ENCODE peak calls at places on chromosomes 11 and 22, in ten cellular contexts. O is right lobe of liver, V is GM23338, H is mesendoderm, N is neuronal stem cell, L is adrenal gland, M is cardiac muscle cell, X is upper lobe of right lung, J is endothelial cell of umbilical vein, Y is spleen. T is an unnamed sample. For H3K4me1, the result is how much of the 10 kb centered on the place peaks cover.

GRCh38 chr11:77560605-77561004 is 29.1 kb upstream of the AQP11 start:
- DNase-seq in O (no peak), V (no peak), H (peak), N (no peak), L (no peak), M (no peak), X (no peak), J (no peak), Y (no peak), T (no peak)

GRCh38 chr11:87256694-87257340 is 219.1 kb downstream of the TMEM135 start:
- DNase-seq in O (no peak), V (no peak), H (no peak), N (no peak), L (no peak), M (no peak), X (no peak), J (no peak), Y (no peak), T (no peak)

GRCh38 chr11:65885808-65886536 is 2.3 kb downstream of the FIBP start:
- DNase-seq in O (no peak), V (no peak), H (no peak), N (no peak), L (no peak), M (no peak), X (peak), J (no peak), Y (peak), T (no peak)

GRCh38 chr22:43811777-43812148 is 342 bp downstream of the EFCAB6 start:
- DNase-seq in O (no peak), V (peak), H (peak), N (no peak), L (no peak), M (no peak), X (no peak), J (no peak), Y (no peak), T (no peak)

GRCh38 chr11:34316347-34317037 is 41.3 kb downstream of the ABTB2 start:
- DNase-seq in O (no peak), V (no peak), H (no peak), N (no peak), L (no peak), M (no peak), X (no peak), J (no peak), Y (no peak), T (no peak)

GRCh38 chr22:27686534-27686933 is 115.0 kb downstream of the MN1 start:
- DNase-seq in O (no peak), V (no peak), H (no peak), N (no peak), L (peak), M (peak), X (no peak), J (peak), Y (no peak), T (peak)

GRCh38 chr11:72375241-72375640 is 59.1 kb downstream of the CLPB start:
- DNase-seq in O (no peak), V (no peak), H (no peak), N (no peak), L (no peak), M (no peak), X (no peak), J (no peak), Y (no peak), T (no peak)

GRCh38 chr11:45384016-45384415 is 97.9 kb upstream of the SYT13 start:
- DNase-seq in O (no peak), V (no peak), H (no peak), N (no peak), L (no peak), M (no peak), X (peak), J (no peak), Y (no peak), T (no peak)

GRCh38 chr11:122163420-122163819 is 47.4 kb upstream of the BLID start:
- DNase-seq in O (no peak), V (no peak), H (no peak), N (no peak), L (no peak), M (no peak), X (no peak), J (no peak), Y (no peak), T (no peak)

GRCh38 chr22:44229331-44229730 is 48.6 kb downstream of the PARVG start:
- DNase-seq in O (no peak), V (no peak), H (peak), N (no peak), L (no peak), M (no peak), X (no peak), J (no peak), Y (no peak), T (no peak)

GRCh38 chr11:78248903-78249302 is 60.2 kb downstream of the USP35 start:
- DNase-seq in O (no peak), V (no peak), H (no peak), N (no peak), L (no peak), M (no peak), X (no peak), J (no peak), Y (no peak), T (no peak)

GRCh38 chr11:25981998-25982397 is 349.9 kb upstream of the ANO3 start:
- DNase-seq in O (no peak), V (peak), H (peak), N (peak), L (no peak), M (peak), X (no peak), J (peak), Y (no peak), T (peak)

GRCh38 chr22:22460635-22461034 is 47.9 kb downstream of the ZNF280B start:
- DNase-seq in O (no peak), V (peak), H (peak), N (no peak), L (no peak), M (no peak), X (no peak), J (peak), Y (no peak), T (no peak)

GRCh38 chr22:24094966-24095365 is 83.9 kb downstream of the CABIN1 start:
- DNase-seq in O (peak), V (no peak), H (no peak), N (no peak), L (no peak), M (no peak), X (peak), J (no peak), Y (peak), T (no peak)

GRCh38 chr11:6794637-6795036 is 4.9 kb downstream of the OR6A2 start:
- DNase-seq in O (no peak), V (no peak), H (no peak), N (no peak), L (no peak), M (no peak), X (no peak), J (no peak), Y (no peak), T (no peak)

GRCh38 chr22:39522567-39523300 is 2.4 kb downstream of the ATF4 start:
- DNase-seq in O (no peak), V (no peak), H (no peak), N (no peak), L (no peak), M (peak), X (no peak), J (peak), Y (peak), T (peak)

GRCh38 chr11:86247608-86248007 is 3.1 kb downstream of the EED start:
- DNase-seq in O (no peak), V (no peak), H (no peak), N (no peak), L (no peak), M (no peak), X (no peak), J (no peak), Y (no peak), T (no peak)

GRCh38 chr22:42693763-42694683 is 26.6 kb downstream of the A4GALT start:
- DNase-seq in O (no peak), V (no peak), H (no peak), N (no peak), L (no peak), M (no peak), X (no peak), J (no peak), Y (no peak), T (peak)

GRCh38 chr22:42697542-42698013 is 23.1 kb downstream of the A4GALT start:
- DNase-seq in O (no peak), V (no peak), H (peak), N (no peak), L (no peak), M (peak), X (no peak), J (peak), Y (no peak), T (no peak)

GRCh38 chr22:42695294-42695693 is 25.4 kb downstream of the A4GALT start:
- DNase-seq in O (no peak), V (no peak), H (no peak), N (no peak), L (no peak), M (no peak), X (no peak), J (no peak), Y (no peak), T (no peak)

GRCh38 chr22:42699281-42699681 is 21.4 kb downstream of the A4GALT start:
- DNase-seq in O (no peak), V (no peak), H (no peak), N (no peak), L (no peak), M (peak), X (no peak), J (no peak), Y (no peak), T (no peak)

DNA sequence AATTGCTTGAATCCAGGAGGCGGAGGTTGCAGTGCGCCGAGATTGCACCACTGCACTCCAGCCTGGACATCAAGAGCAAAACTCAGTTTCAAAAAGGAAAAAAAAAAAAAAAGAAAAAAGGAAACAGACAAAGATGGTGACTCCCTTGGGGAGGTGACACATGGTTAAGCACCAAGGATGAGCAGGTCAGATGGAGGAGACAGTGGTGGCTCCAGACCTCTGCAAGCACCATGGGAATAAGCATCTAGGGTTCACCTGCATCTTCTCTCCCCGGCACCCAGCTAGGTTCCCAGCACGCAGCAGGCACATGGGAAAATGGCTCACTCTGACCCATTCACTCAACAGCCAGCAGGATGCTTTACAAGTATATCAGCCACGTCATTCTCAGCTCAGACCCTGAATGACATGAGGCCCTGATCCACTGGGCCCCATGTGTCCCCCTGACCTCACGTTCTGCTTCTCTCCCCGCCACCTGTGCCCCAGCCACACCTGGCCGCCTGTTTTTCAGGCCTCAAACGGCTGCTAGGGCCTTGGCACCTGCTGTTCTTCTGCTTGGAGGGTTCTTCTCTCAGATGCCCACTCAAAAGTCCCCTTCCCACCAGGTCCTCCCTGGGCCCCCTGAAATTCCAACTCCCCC is 24.2 kb downstream of the A4GALT start:
- DNase-seq in O (no peak), V (no peak), H (no peak), N (no peak), L (no peak), M (no peak), X (no peak), J (no peak), Y (no peak), T (no peak)
- H3K4me1 ChIP-seq in O (under half), V (under half), H (under half), N (under half), L (under half), M (under half), X (under half), J (under half), Y (under half), T (under half)

DNA sequence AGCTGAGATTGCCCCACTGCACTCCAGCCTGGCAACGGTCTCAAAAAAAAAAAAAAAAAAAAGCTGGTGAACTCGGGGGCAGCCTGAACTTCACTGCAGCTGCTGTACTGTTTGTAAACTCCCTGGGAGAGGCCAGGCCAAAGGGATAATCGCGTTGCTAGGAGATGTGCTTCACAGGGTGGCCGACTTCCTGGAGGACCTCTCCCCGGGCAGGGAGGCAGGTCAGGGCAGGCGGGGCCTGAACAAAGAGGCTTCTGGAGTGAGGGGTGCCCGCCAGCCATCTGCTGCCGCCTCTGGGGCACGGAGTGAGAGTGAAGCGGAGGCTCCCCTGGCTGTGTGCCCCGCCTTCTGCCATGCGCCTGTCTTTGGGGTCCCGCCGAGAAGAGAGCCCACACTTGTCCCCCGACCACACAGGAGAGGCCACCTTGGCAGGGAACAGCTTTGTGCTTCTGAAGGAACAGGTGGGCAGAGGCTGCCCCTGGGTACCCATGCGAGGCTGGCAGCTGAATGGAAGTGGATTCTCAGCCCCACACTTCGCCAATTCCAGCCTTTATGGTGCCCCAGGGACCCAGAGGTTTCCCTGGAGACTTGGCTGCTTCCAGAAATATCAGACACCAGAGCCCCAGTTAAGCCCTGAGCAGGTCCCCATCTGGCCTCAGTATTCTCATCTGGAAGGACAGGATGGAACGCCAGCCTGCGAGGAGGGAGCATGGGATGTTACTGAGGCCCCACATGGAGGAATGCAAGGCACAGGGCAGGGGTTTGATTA is 29.6 kb downstream of the TMEM184B start:
- DNase-seq in O (no peak), V (no peak), H (no peak), N (no peak), L (peak), M (no peak), X (no peak), J (no peak), Y (no peak), T (peak)
- H3K4me1 ChIP-seq in O (under half), V (under half), H (under half), N (under half), L (under half), M (under half), X (under half), J (under half), Y (under half), T (under half)

GRCh38 chr22:28930357-28931007 is 47.1 kb downstream of the ZNRF3 start:
- DNase-seq in O (no peak), V (no peak), H (peak), N (no peak), L (no peak), M (no peak), X (no peak), J (peak), Y (no peak), T (no peak)
- H3K4me1 ChIP-seq in O (under half), V (under half), H (under half), N (under half), L (under half), M (half or more), X (under half), J (under half), Y (under half), T (under half)

GRCh38 chr22:28793976-28794584 is 6.3 kb downstream of the XBP1 start:
- DNase-seq in O (no peak), V (no peak), H (no peak), N (no peak), L (no peak), M (no peak), X (no peak), J (no peak), Y (no peak), T (no peak)
- H3K4me1 ChIP-seq in O (under half), V (under half), H (under half), N (under half), L (under half), M (under half), X (under half), J (under half), Y (half or more), T (under half)

GRCh38 chr11:67440229-67441081 is 2.8 kb downstream of the CORO1B start:
- DNase-seq in O (no peak), V (no peak), H (no peak), N (no peak), L (no peak), M (no peak), X (no peak), J (no peak), Y (no peak), T (no peak)

GRCh38 chr11:67439321-67440228 is 2.1 kb upstream of the PTPRCAP start:
- DNase-seq in O (no peak), V (peak), H (peak), N (no peak), L (no peak), M (no peak), X (no peak), J (peak), Y (no peak), T (peak)

GRCh38 chr11:67442504-67443398 is 525 bp downstream of the CORO1B start:
- DNase-seq in O (no peak), V (no peak), H (peak), N (no peak), L (no peak), M (no peak), X (no peak), J (no peak), Y (peak), T (no peak)

GRCh38 chr11:67441082-67441683 is 2.1 kb downstream of the CORO1B start:
- DNase-seq in O (no peak), V (no peak), H (no peak), N (no peak), L (no peak), M (no peak), X (no peak), J (no peak), Y (no peak), T (no peak)

DNA sequence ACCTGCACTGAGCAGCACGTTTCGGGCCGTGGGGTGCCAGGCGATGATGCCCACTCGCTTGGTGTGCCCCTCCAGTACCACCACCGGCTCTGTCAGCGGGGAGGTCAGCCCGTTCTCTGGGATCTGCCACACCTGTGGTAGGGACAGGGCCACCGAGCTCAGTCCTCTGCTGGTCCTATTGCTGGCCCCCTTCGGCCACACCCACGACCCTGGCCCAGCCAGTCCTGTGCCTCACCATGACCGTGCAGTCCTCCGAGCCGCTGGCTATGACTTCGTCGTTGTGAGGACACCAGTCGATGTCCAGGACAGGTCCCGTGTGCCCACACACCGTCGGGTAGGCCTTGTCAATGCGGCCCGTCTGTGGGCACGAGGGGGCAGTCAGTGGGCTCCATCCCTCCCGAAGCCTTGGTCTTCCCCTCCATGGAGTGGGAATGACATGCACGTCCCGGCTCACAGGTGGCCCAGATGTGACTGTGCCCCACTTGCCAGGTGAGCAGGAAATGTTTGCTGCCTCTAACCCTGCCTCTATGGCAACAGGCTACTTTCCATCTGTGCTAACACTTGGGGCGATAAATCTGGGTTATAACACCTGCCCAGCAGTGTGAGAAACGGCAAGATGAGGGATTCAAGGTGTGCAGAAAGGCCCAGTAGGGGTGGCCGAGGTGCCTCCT is 1.4 kb downstream of the CORO1B start:
- DNase-seq in O (no peak), V (no peak), H (no peak), N (no peak), L (no peak), M (no peak), X (no peak), J (no peak), Y (peak), T (no peak)
- H3K4me1 ChIP-seq in O (under half), V (under half), H (under half), N (under half), L (under half), M (under half), X (under half), J (under half), Y (half or more), T (under half)

GRCh38 chr11:64241175-64241429 is 207 bp downstream of the FKBP2 start:
- DNase-seq in O (no peak), V (no peak), H (no peak), N (no peak), L (no peak), M (no peak), X (no peak), J (no peak), Y (no peak), T (no peak)

GRCh38 chr11:64239662-64240466 is 1.0 kb upstream of the FKBP2 start:
- DNase-seq in O (no peak), V (no peak), H (no peak), N (no peak), L (no peak), M (no peak), X (peak), J (no peak), Y (no peak), T (no peak)

GRCh38 chr11:64241430-64242153 is 697 bp downstream of the FKBP2 start:
- DNase-seq in O (peak), V (peak), H (peak), N (peak), L (peak), M (peak), X (peak), J (peak), Y (peak), T (peak)

GRCh38 chr11:64238999-64239398 is 1.9 kb upstream of the FKBP2 start:
- DNase-seq in O (no peak), V (no peak), H (no peak), N (no peak), L (no peak), M (no peak), X (no peak), J (no peak), Y (no peak), T (no peak)

GRCh38 chr11:64240467-64241174 is at the start of gene FKBP2:
- DNase-seq in O (peak), V (peak), H (peak), N (peak), L (peak), M (peak), X (peak), J (peak), Y (peak), T (peak)
- H3K4me1 ChIP-seq in O (under half), V (under half), H (under half), N (under half), L (under half), M (under half), X (under half), J (under half), Y (half or more), T (under half)